ENCODE peak calls at places on chromosomes 6 and 20, in eight cellular contexts. One of them, this sample, is unnamed.

GRCh38 chr6:140225587-140226438 is 851.4 kb upstream of the CITED2 start:
- DNase-seq in MCF 10A: no peak
- DNase-seq in activated gamma-delta T cell treated with Interleukin-2 at 50 U/mL for 16 hours: no peak
- DNase-seq in DND-41: no peak
- DNase-seq in KBM-7: no peak
- DNase-seq in M059J: peak; percentile 78
- DNase-seq in non-pigmented ciliary epithelial cell: peak; percentile 49
- DNase-seq in lung: no peak
- DNase-seq in this sample: peak; percentile 13

GRCh38 chr6:117494283-117494682 is 11.8 kb downstream of the DCBLD1 start:
- DNase-seq in non-pigmented ciliary epithelial cell: no peak
- DNase-seq in M059J: no peak
- DNase-seq in activated gamma-delta T cell treated with Interleukin-2 at 50 U/mL for 16 hours: no peak
- DNase-seq in MCF 10A: no peak
- DNase-seq in KBM-7: peak; percentile 27
- DNase-seq in DND-41: no peak
- DNase-seq in lung: no peak
- DNase-seq in this sample: no peak

GRCh38 chr20:33893314-33893713 is 82.2 kb downstream of the CHMP4B start:
- DNase-seq in MCF 10A: no peak
- DNase-seq in activated gamma-delta T cell treated with Interleukin-2 at 50 U/mL for 16 hours: no peak
- DNase-seq in DND-41: no peak
- DNase-seq in non-pigmented ciliary epithelial cell: peak; percentile 62
- DNase-seq in KBM-7: no peak
- DNase-seq in M059J: peak; percentile 61
- DNase-seq in lung: no peak
- DNase-seq in this sample: peak; percentile 86

GRCh38 chr6:142372348-142372747 is 70.5 kb downstream of the ADGRG6 start:
- DNase-seq in KBM-7: no peak
- DNase-seq in lung: no peak
- DNase-seq in activated gamma-delta T cell treated with Interleukin-2 at 50 U/mL for 16 hours: no peak
- DNase-seq in DND-41: no peak
- DNase-seq in MCF 10A: peak; percentile 76
- DNase-seq in M059J: peak; percentile 93
- DNase-seq in non-pigmented ciliary epithelial cell: peak; percentile 59
- DNase-seq in this sample: no peak

GRCh38 chr6:118677193-118677592 is 25.8 kb upstream of the CEP85L start:
- DNase-seq in M059J: no peak
- DNase-seq in MCF 10A: no peak
- DNase-seq in activated gamma-delta T cell treated with Interleukin-2 at 50 U/mL for 16 hours: no peak
- DNase-seq in non-pigmented ciliary epithelial cell: no peak
- DNase-seq in KBM-7: peak; percentile 16
- DNase-seq in lung: no peak
- DNase-seq in DND-41: no peak
- DNase-seq in this sample: no peak

GRCh38 chr20:31661625-31662371 is 24.1 kb downstream of the COX4I2 start:
- DNase-seq in M059J: peak; percentile 81
- DNase-seq in DND-41: peak; percentile 85
- DNase-seq in lung: peak; percentile 79
- DNase-seq in KBM-7: peak; percentile 70
- DNase-seq in activated gamma-delta T cell treated with Interleukin-2 at 50 U/mL for 16 hours: peak; percentile 81
- DNase-seq in MCF 10A: peak; percentile 71
- DNase-seq in non-pigmented ciliary epithelial cell: no peak
- DNase-seq in this sample: peak; percentile 96

GRCh38 chr20:23267909-23268308 is 82.7 kb upstream of the NXT1 start:
- DNase-seq in non-pigmented ciliary epithelial cell: no peak
- DNase-seq in activated gamma-delta T cell treated with Interleukin-2 at 50 U/mL for 16 hours: no peak
- DNase-seq in DND-41: no peak
- DNase-seq in M059J: no peak
- DNase-seq in KBM-7: no peak
- DNase-seq in MCF 10A: no peak
- DNase-seq in lung: no peak
- DNase-seq in this sample: no peak

GRCh38 chr6:6631053-6631452 is 42.5 kb downstream of the LY86 start:
- DNase-seq in KBM-7: no peak
- DNase-seq in activated gamma-delta T cell treated with Interleukin-2 at 50 U/mL for 16 hours: no peak
- DNase-seq in DND-41: no peak
- DNase-seq in non-pigmented ciliary epithelial cell: no peak
- DNase-seq in M059J: no peak
- DNase-seq in MCF 10A: no peak
- DNase-seq in lung: no peak
- DNase-seq in this sample: no peak

GRCh38 chr6:107644513-107644912 is 154.6 kb downstream of the SOBP start:
- DNase-seq in M059J: peak; percentile 34
- DNase-seq in lung: no peak
- DNase-seq in activated gamma-delta T cell treated with Interleukin-2 at 50 U/mL for 16 hours: no peak
- DNase-seq in non-pigmented ciliary epithelial cell: no peak
- DNase-seq in DND-41: no peak
- DNase-seq in MCF 10A: no peak
- DNase-seq in KBM-7: no peak
- DNase-seq in this sample: no peak

This sample was measured in AG20443.